ENCODE peak calls at places on chromosome 3, in five cellular contexts. O is cerebellum, L is esophagus squamous epithelium, Z is hepatocyte, C is esophagus muscularis mucosa. F is an unnamed sample.

GRCh38 chr3:115292677-115293076 is 145.6 kb upstream of the ZBTB20 start:
- DNase-seq in L (no peak), Z (no peak), O (no peak), C (no peak), F (no peak)

GRCh38 chr3:167978071-167978470 is 117.7 kb downstream of the GOLIM4 start:
- DNase-seq in C (no peak), O (no peak), Z (peak; percentile 68), L (no peak), F (peak; percentile 4)

GRCh38 chr3:38669668-38670067 is 20.2 kb upstream of the SCN5A start:
- DNase-seq in L (no peak), C (no peak), Z (no peak), O (no peak), F (no peak)

GRCh38 chr3:17632401-17633100 is 109.9 kb downstream of the TBC1D5 start:
- DNase-seq in C (no peak), Z (peak; percentile 25), L (no peak), O (no peak), F (peak; percentile 77)

GRCh38 chr3:127420825-127421224 is 133.0 kb upstream of the PRR20G start:
- DNase-seq in Z (peak; percentile 35), L (no peak), O (no peak), C (peak; percentile 90), F (no peak)

GRCh38 chr3:2334921-2335320 is 236.3 kb downstream of the CNTN4 start:
- DNase-seq in L (no peak), Z (no peak), O (no peak), C (no peak), F (no peak)

GRCh38 chr3:159059395-159059794 is 257.5 kb downstream of the MFSD1 start:
- DNase-seq in Z (no peak), C (no peak), L (no peak), O (no peak), F (no peak)

GRCh38 chr3:38274864-38275649 is 7.0 kb upstream of the SLC22A14 start:
- DNase-seq in C (no peak), O (no peak), Z (no peak), L (no peak), F (no peak)

GRCh38 chr3:69216981-69217380 is 94.6 kb upstream of the LMOD3 start:
- DNase-seq in Z (no peak), C (no peak), O (no peak), L (no peak), F (no peak)

GRCh38 chr3:46923559-46924350 is 46.2 kb downstream of the PTH1R start:
- DNase-seq in L (no peak), C (no peak), O (peak; percentile 41), Z (peak; percentile 70), F (peak; percentile 32)

F was measured in astrocyte of the spinal cord.